ENCODE peak calls at places on chromosomes 11 and 22, in nine cellular contexts. S, M, C, J, X, N, L, H and O are unnamed samples.

GRCh38 chr11:65077466-65077865 is 6.4 kb downstream of the CDCA5 start:
- DNase-seq in J (no peak), N (no peak), L (no peak), S (no peak), H (no peak), C (no peak), X (no peak), M (peak; percentile 35), O (no peak)

GRCh38 chr11:2509481-2510001 is 64.7 kb downstream of the KCNQ1 start:
- DNase-seq in C (no peak), M (no peak), X (peak; percentile 64), S (no peak), J (no peak), H (no peak), N (no peak), L (no peak), O (peak; percentile 59)

GRCh38 chr22:44245438-44245837 is 64.7 kb downstream of the PARVG start:
- DNase-seq in H (no peak), J (no peak), S (no peak), L (no peak), N (no peak), M (no peak), C (no peak), X (no peak), O (no peak)

GRCh38 chr11:6378695-6378989 is 11.6 kb upstream of the SMPD1 start:
- DNase-seq in S (no peak), C (no peak), X (peak; percentile 34), N (no peak), H (no peak), L (no peak), J (no peak), M (no peak), O (no peak)

GRCh38 chr11:114163830-114164401 is 104.4 kb downstream of the ZBTB16 start:
- DNase-seq in M (no peak), H (no peak), L (no peak), S (no peak), X (peak; percentile 81), C (no peak), J (no peak), N (no peak), O (peak; percentile 95)

GRCh38 chr11:66958956-66959274 is 732 bp upstream of the PC start:
- DNase-seq in N (no peak), X (no peak), M (no peak), C (no peak), L (no peak), S (no peak), J (no peak), H (no peak), O (no peak)

GRCh38 chr11:101470881-101471535 is 112.8 kb downstream of the TRPC6 start:
- DNase-seq in M (no peak), S (no peak), N (peak; percentile 51), J (no peak), X (no peak), H (no peak), C (no peak), L (no peak), O (no peak)

GRCh38 chr11:70502677-70503076 is 104.3 kb downstream of the CTTN start:
- DNase-seq in S (no peak), J (peak; percentile 21), H (no peak), L (no peak), M (no peak), X (no peak), N (no peak), C (no peak), O (peak; percentile 46)

GRCh38 chr11:11605181-11605580 is 16.6 kb downstream of the GALNT18 start:
- DNase-seq in M (no peak), X (no peak), H (no peak), S (no peak), C (no peak), J (no peak), N (no peak), L (no peak), O (no peak)

GRCh38 chr11:117828641-117829368 is 4.3 kb upstream of the FXYD2 start:
- DNase-seq in J (no peak), X (peak; percentile 64), S (no peak), N (peak; percentile 19), L (peak; percentile 49), M (no peak), H (peak; percentile 68), C (peak; percentile 57), O (peak; percentile 84)

GRCh38 chr11:2462986-2463765 is 18.4 kb downstream of the KCNQ1 start:
- DNase-seq in L (no peak), X (peak; percentile 70), M (peak; percentile 93), J (no peak), S (no peak), H (no peak), C (no peak), N (no peak), O (peak; percentile 59)

GRCh38 chr11:80993561-80993960 is 1552.7 kb upstream of the TENM4 start:
- DNase-seq in S (no peak), J (no peak), H (no peak), L (no peak), C (no peak), M (no peak), N (no peak), X (no peak), O (no peak)

GRCh38 chr11:90220391-90220790 is 2.5 kb downstream of the CHORDC1 start:
- DNase-seq in C (peak; percentile 50), J (no peak), X (no peak), M (no peak), N (peak; percentile 82), L (no peak), H (no peak), S (no peak), O (no peak)

GRCh38 chr11:118415739-118416068 is 14.3 kb downstream of the ATP5MG start:
- DNase-seq in M (peak; percentile 35), L (no peak), C (peak; percentile 69), J (no peak), H (no peak), N (peak; percentile 92), S (peak; percentile 46), X (no peak), O (peak; percentile 89)

GRCh38 chr11:118450451-118450850 is 14.2 kb downstream of the KMT2A start:
- DNase-seq in L (no peak), J (no peak), M (no peak), X (no peak), C (no peak), N (no peak), H (no peak), S (no peak), O (no peak)

GRCh38 chr11:63918576-63919171 is 1.7 kb upstream of the RCOR2 start:
- DNase-seq in H (no peak), N (no peak), L (no peak), J (no peak), C (no peak), X (no peak), M (no peak), S (peak; percentile 44), O (no peak)

GRCh38 chr22:16922076-16922475 is 85.9 kb downstream of the GAB4 start:
- DNase-seq in H (no peak), N (no peak), J (no peak), L (no peak), C (no peak), S (no peak), X (no peak), M (no peak), O (no peak)

GRCh38 chr11:88338223-88338661 is 706 bp upstream of the CTSC start:
- DNase-seq in L (peak; percentile 33), S (no peak), M (peak; percentile 81), C (peak; percentile 70), X (peak; percentile 64), H (no peak), N (peak; percentile 82), J (no peak), O (peak; percentile 77)

GRCh38 chr11:87039371-87039770 is 1.6 kb downstream of the TMEM135 start:
- DNase-seq in X (no peak), M (no peak), N (peak; percentile 63), C (no peak), S (no peak), H (no peak), L (no peak), J (no peak), O (no peak)

GRCh38 chr22:42035256-42035655 is 35.4 kb downstream of the NAGA start:
- DNase-seq in X (no peak), C (no peak), J (no peak), S (no peak), H (no peak), N (no peak), L (no peak), M (no peak), O (no peak)

GRCh38 chr11:27466363-27466762 is 6.2 kb downstream of the LGR4 start:
- DNase-seq in M (no peak), N (no peak), X (no peak), H (no peak), C (no peak), L (no peak), J (no peak), S (no peak), O (no peak)

GRCh38 chr11:90241414-90241813 is 18.6 kb upstream of the CHORDC1 start:
- DNase-seq in M (no peak), J (no peak), X (no peak), L (no peak), H (no peak), S (no peak), C (no peak), N (no peak), O (no peak)

GRCh38 chr22:29205598-29206371 is at the start of gene EMID1:
- DNase-seq in M (peak; percentile 65), C (no peak), S (peak; percentile 58), H (no peak), J (no peak), L (no peak), N (peak; percentile 61), X (no peak), O (peak; percentile 76)

GRCh38 chr11:45918331-45918941 is 759 bp upstream of the PEX16 start:
- DNase-seq in M (peak; percentile 72), X (peak; percentile 91), S (peak; percentile 80), H (no peak), L (peak; percentile 43), C (peak; percentile 84), N (peak; percentile 93), J (peak; percentile 52), O (peak; percentile 94)